ENCODE peak calls at places on chromosomes 1 and 21, in five cellular contexts. P, W, T, I and C are unnamed samples.
A peak's percentile ranks its signal among the peaks of the same experiment; 100 is the strongest.

GRCh38 chr1:198686069-198686728 is 47.4 kb downstream of the PTPRC start:
- DNase-seq in P (no peak), W (peak; percentile 34), T (no peak), I (no peak), C (no peak)

GRCh38 chr21:44067011-44067839 is 40.0 kb upstream of the PWP2 start:
- DNase-seq in P (no peak), W (no peak), T (no peak), I (no peak), C (no peak)

GRCh38 chr1:92834617-92835016 is 2.8 kb downstream of the RPL5 start:
- DNase-seq in P (no peak), W (no peak), T (no peak), I (no peak), C (no peak)

GRCh38 chr1:20138961-20139550 is at the start of gene PLA2G2F:
- DNase-seq in P (no peak), W (no peak), T (no peak), I (no peak), C (no peak)

GRCh38 chr1:243316366-243316989 is 60.6 kb downstream of the SDCCAG8 start:
- DNase-seq in P (no peak), W (no peak), T (no peak), I (no peak), C (no peak)

GRCh38 chr1:21853130-21853424 is 41.0 kb downstream of the LDLRAD2 start:
- DNase-seq in P (no peak), W (no peak), T (no peak), I (no peak), C (no peak)

GRCh38 chr1:235060607-235061470 is 67.8 kb downstream of the TOMM20 start:
- DNase-seq in P (no peak), W (no peak), T (no peak), I (no peak), C (no peak)

GRCh38 chr1:208302702-208303101 is 58.5 kb upstream of the PLXNA2 start:
- DNase-seq in P (no peak), W (no peak), T (no peak), I (no peak), C (peak; percentile 45)

GRCh38 chr1:215566556-215567490 is at the start of gene KCTD3:
- DNase-seq in P (peak; percentile 75), W (peak; percentile 85), T (no peak), I (peak; percentile 45), C (no peak)

GRCh38 chr1:238177960-238178359 is 287.2 kb upstream of the ZP4 start:
- DNase-seq in P (peak; percentile 13), W (no peak), T (no peak), I (no peak), C (no peak)

GRCh38 chr1:179262183-179262582 is 31.4 kb upstream of the SOAT1 start:
- DNase-seq in P (no peak), W (no peak), T (no peak), I (no peak), C (no peak)

GRCh38 chr1:7644906-7645750 is 126.0 kb upstream of the VAMP3 start:
- DNase-seq in P (peak; percentile 75), W (peak; percentile 89), T (no peak), I (no peak), C (peak; percentile 86)

GRCh38 chr1:181562395-181562794 is 79.1 kb downstream of the CACNA1E start:
- DNase-seq in P (no peak), W (no peak), T (no peak), I (no peak), C (no peak)

GRCh38 chr1:213686983-213687382 is 300.8 kb upstream of the PROX1 start:
- DNase-seq in P (peak; percentile 33), W (no peak), T (no peak), I (no peak), C (no peak)

GRCh38 chr1:231478386-231478785 is 50.1 kb upstream of the TSNAX start:
- DNase-seq in P (no peak), W (no peak), T (no peak), I (no peak), C (no peak)

GRCh38 chr1:98048234-98048633 is 127.4 kb upstream of the DPYD start:
- DNase-seq in P (peak; percentile 93), W (peak; percentile 8), T (no peak), I (peak; percentile 87), C (peak; percentile 90)

GRCh38 chr1:2529776-2530500 is at the start of gene HES5:
- DNase-seq in P (peak; percentile 49), W (peak; percentile 14), T (no peak), I (no peak), C (peak; percentile 85)

GRCh38 chr1:109787845-109788605 is 24.3 kb upstream of the EPS8L3 start:
- DNase-seq in P (no peak), W (no peak), T (no peak), I (no peak), C (no peak)

GRCh38 chr1:175188936-175189335 is 3.6 kb downstream of the KIAA0040 start:
- DNase-seq in P (no peak), W (no peak), T (peak; percentile 14), I (no peak), C (no peak)